ENCODE peak calls at places on chromosomes 11 and 22, in four cellular contexts. R is thoracic aorta, L is uterus, E is tibial nerve. K is an unnamed sample.

GRCh38 chr11:130634981-130635473 is 186.6 kb downstream of the ADAMTS15 start:
- DNase-seq in L (no peak), R (no peak), E (peak; percentile 27), K (no peak)

GRCh38 chr11:44036811-44037657 is 10.7 kb upstream of the ACCSL start:
- DNase-seq in R (peak; percentile 66), E (peak; percentile 77), L (peak; percentile 92), K (no peak)

GRCh38 chr11:110737591-110737990 is 25.4 kb upstream of the ARHGAP20 start:
- DNase-seq in E (no peak), L (no peak), R (no peak), K (no peak)

GRCh38 chr22:41062146-41062545 is 30.2 kb upstream of the EP300 start:
- DNase-seq in E (no peak), L (no peak), R (no peak), K (no peak)

GRCh38 chr11:117187428-117187798 is 8.9 kb downstream of the SIDT2 start:
- DNase-seq in L (peak; percentile 14), E (no peak), R (no peak), K (peak; percentile 14)

GRCh38 chr11:36452231-36452630 is 57.8 kb downstream of the TRAF6 start:
- DNase-seq in L (no peak), E (no peak), R (no peak), K (no peak)

GRCh38 chr11:4059424-4059823 is 35.2 kb upstream of the RRM1 start:
- DNase-seq in E (no peak), L (no peak), R (no peak), K (no peak)

GRCh38 chr11:105827906-105828305 is 194.1 kb downstream of the MSANTD4 start:
- DNase-seq in L (no peak), R (no peak), E (no peak), K (no peak)

GRCh38 chr11:47243454-47243853 is 5.2 kb downstream of the ACP2 start:
- DNase-seq in L (no peak), E (no peak), R (no peak), K (no peak)

GRCh38 chr11:86218125-86219081 is 26.1 kb upstream of the EED start:
- DNase-seq in L (peak; percentile 62), R (no peak), E (peak; percentile 59), K (no peak)

GRCh38 chr11:112784323-112785073 is 176.7 kb upstream of the NCAM1 start:
- DNase-seq in E (peak; percentile 43), R (peak; percentile 52), L (peak; percentile 70), K (no peak)

GRCh38 chr11:59010693-59011092 is 71.4 kb downstream of the GLYATL1 start:
- DNase-seq in L (no peak), R (no peak), E (no peak), K (no peak)

GRCh38 chr22:37659897-37660708 is 1.6 kb downstream of the PDXP start:
- DNase-seq in E (no peak), R (no peak), L (no peak), K (no peak)

GRCh38 chr11:45665206-45665932 is at the start of gene CHST1:
- DNase-seq in E (no peak), L (peak; percentile 37), R (no peak), K (no peak)

GRCh38 chr22:33126881-33127280 is 68.7 kb upstream of the SYN3 start:
- DNase-seq in E (no peak), L (no peak), R (no peak), K (no peak)

GRCh38 chr11:109728056-109728455 is 306.1 kb downstream of the C11orf87 start:
- DNase-seq in R (no peak), L (no peak), E (no peak), K (no peak)

GRCh38 chr11:117071344-117071787 is 26.9 kb downstream of the SIK3 start:
- DNase-seq in R (no peak), E (peak; percentile 71), L (peak; percentile 49), K (no peak)

GRCh38 chr11:76041208-76041607 is 165.1 kb downstream of the WNT11 start:
- DNase-seq in R (no peak), L (no peak), E (no peak), K (no peak)

GRCh38 chr11:34356918-34357645 is 728 bp downstream of the ABTB2 start:
- DNase-seq in L (peak; percentile 60), E (peak; percentile 26), R (no peak), K (no peak)

GRCh38 chr11:69636512-69636866 is 4.5 kb upstream of the CCND1 start:
- DNase-seq in R (no peak), E (peak; percentile 64), L (no peak), K (no peak)

GRCh38 chr11:11149671-11150459 is 203.2 kb downstream of the CSNK2A3 start:
- DNase-seq in E (no peak), R (no peak), L (no peak), K (no peak)

GRCh38 chr11:911890-912219 is 1.2 kb upstream of the CHID1 start:
- DNase-seq in R (no peak), L (no peak), E (no peak), K (no peak)
- TF ChIP-seq CTCF in R (no peak), L (no peak), E (no peak), K (no peak)

GRCh38 chr11:8566613-8567210 is 27.3 kb downstream of the STK33 start:
- DNase-seq in E (no peak), R (no peak), L (no peak), K (no peak)
- TF ChIP-seq CTCF in E (peak; percentile 70), R (peak; percentile 69), L (peak; percentile 62), K (no peak)

GRCh38 chr22:22103078-22103593 is 120.5 kb upstream of the TOP3B start:
- DNase-seq in R (no peak), L (no peak), E (no peak), K (no peak)
- TF ChIP-seq CTCF in R (no peak), L (no peak), E (no peak), K (no peak)

GRCh38 chr11:13778345-13778744 is 109.9 kb downstream of the FAR1 start:
- DNase-seq in R (no peak), E (no peak), L (no peak), K (no peak)

GRCh38 chr11:13777341-13777985 is 109.0 kb downstream of the FAR1 start:
- DNase-seq in L (no peak), E (no peak), R (no peak), K (no peak)

GRCh38 chr11:13772223-13773046 is 104.0 kb downstream of the FAR1 start:
- DNase-seq in E (peak; percentile 18), L (no peak), R (no peak), K (no peak)

GRCh38 chr11:13775471-13775870 is 107.0 kb downstream of the FAR1 start:
- DNase-seq in E (no peak), L (no peak), R (no peak), K (no peak)

DNA sequence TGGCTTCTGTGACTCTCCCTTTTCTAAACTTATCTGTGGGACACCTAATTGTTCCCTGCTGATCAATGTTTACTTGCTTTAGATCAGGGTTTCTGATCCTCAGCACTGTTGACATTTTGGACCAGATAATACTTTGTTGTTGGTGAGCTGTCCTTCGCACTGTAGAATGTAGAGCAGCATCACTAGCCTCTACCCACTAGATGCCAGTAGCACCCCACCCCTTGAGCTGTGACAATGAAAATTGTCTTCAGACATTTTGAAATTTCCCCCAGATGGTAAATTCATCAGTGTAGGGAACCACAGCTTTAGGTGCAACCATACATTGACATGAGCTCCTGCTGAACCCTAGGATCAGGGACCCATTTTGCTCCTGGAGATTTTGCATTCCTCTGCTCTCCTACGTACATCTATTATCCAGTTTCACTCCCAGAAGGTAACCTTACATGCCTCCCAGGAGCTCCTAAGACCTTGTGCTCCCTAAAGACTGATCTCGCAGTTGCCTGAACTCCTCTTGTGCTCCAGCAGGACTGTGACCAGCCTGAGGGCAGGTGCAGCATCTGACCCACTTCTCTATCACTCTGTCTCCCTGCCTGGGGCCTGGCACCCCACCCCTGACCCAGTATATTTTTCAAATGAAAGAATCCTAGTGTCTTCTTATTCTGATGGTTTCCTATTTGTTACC is 107.8 kb downstream of the FAR1 start:
- DNase-seq in E (no peak), L (no peak), R (no peak), K (no peak)
- TF ChIP-seq CTCF in E (no peak), L (no peak), R (no peak), K (no peak)

GRCh38 chr22:48743601-48744282 is 1083.9 kb downstream of the BRD1 start:
- DNase-seq in E (no peak), L (no peak), R (no peak), K (no peak)
- TF ChIP-seq CTCF in E (no peak), L (no peak), R (no peak), K (no peak)

DNA sequence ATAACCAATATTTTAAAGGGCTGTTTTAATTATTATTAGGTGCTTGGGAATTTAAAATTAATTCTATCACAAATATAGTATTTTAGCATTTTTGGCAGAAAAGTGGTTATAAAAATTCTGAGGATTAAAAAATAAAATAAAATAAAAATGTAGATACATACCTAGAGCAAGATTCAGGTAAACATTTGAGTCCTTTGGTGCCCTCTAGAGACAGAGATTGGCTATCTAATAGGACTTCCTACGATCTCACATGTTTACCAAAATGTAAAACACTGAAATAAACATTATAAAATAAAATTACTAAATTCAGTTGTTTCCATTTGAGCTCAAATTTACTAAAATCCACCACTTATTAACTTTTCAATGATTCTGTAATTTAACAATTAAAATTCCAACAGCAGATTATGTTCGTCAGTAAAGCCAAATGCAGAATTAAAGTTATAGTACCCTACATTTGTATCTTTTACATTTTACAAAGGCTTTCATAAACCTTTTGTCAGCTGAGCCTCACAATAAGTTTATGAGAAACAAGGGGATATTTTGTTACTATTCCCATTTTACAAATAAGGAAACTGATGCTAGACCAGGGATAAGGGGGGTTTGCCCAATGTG is 27.7 kb downstream of the SLC36A4 start:
- DNase-seq in L (no peak), R (no peak), E (no peak), K (no peak)
- TF ChIP-seq CTCF in L (no peak), R (no peak), E (no peak), K (no peak)

GRCh38 chr11:119012629-119013170 is 5.4 kb downstream of the RPS25 start:
- DNase-seq in R (no peak), E (no peak), L (no peak), K (no peak)

GRCh38 chr11:119016216-119017009 is 1.7 kb downstream of the RPS25 start:
- DNase-seq in L (no peak), E (no peak), R (no peak), K (no peak)

GRCh38 chr11:119014209-119014924 is 3.8 kb downstream of the RPS25 start:
- DNase-seq in R (no peak), L (no peak), E (no peak), K (no peak)

GRCh38 chr11:119018074-119018938 is at the start of the genes RPS25 and TRAPPC4:
- DNase-seq in L (peak; percentile 96), R (peak; percentile 87), E (peak; percentile 92), K (peak; percentile 87)

DNA sequence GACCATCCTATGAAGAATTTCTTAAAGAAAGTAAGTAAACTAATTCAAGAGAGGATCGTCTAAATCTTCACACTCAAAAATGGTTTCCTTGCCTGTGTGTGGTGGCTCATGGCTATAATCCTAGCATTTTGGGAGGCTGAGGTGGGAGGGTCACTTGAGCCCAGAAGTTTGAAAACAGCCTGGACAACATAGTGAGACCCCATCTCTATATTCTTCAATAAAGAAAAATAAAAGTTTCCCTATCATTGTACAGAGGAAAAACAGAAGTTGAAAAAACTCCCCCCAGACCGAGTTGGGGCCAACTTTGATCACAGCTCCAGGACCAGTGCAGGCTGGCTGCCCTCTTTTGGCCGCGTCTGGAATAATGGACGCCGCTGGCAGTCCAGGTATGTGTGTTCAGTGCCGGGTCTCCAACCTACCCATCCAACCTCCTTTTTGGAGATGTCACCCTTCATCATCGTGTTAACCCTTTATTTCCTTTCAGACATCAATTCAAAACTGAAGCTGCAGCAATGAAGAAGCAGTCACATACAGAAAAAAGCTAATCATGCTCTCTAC is 3.0 kb downstream of the RPS25 start:
- DNase-seq in E (no peak), R (no peak), L (no peak), K (no peak)
- TF ChIP-seq CTCF in E (no peak), R (no peak), L (no peak), K (no peak)

K was measured in omental fat pad.